ENCODE peak calls at places on chromosomes 12 and 14, in ten cellular contexts. Z is mucosa of gallbladder, R is erythroblast, Q is NCI-H1417, W is left ventricle myocardium inferior, J is activated T-helper 1 cell treated with Interleukin-2 at 50 U/mL for 16 hours, F is pancreas, T is heart left ventricle, H is lung microvascular endothelial cell, U is H7. N is an unnamed sample.

GRCh38 chr12:46439793-46440511 is 67.4 kb upstream of the SLC38A2 start:
- DNase-seq in J (no peak), T (no peak), R (no peak), W (no peak), Z (no peak), U (no peak), F (no peak), Q (no peak), H (no peak), N (no peak)

GRCh38 chr12:132214161-132214476 is 69.9 kb downstream of the NOC4L start:
- DNase-seq in J (no peak), Z (no peak), U (no peak), H (no peak), R (no peak), T (no peak), W (no peak), Q (no peak), F (peak; percentile 42), N (no peak)

GRCh38 chr12:262817-263216 is at the start of gene SLC6A13:
- DNase-seq in W (no peak), H (no peak), R (no peak), Q (peak; percentile 19), U (peak; percentile 7), Z (no peak), T (no peak), F (no peak), J (no peak), N (no peak)

GRCh38 chr14:79971330-79971729 is 240.0 kb downstream of the DIO2 start:
- DNase-seq in J (no peak), Q (no peak), R (no peak), T (no peak), Z (no peak), F (no peak), W (no peak), H (no peak), U (no peak), N (no peak)

GRCh38 chr12:113240395-113240794 is 19.1 kb downstream of the TPCN1 start:
- DNase-seq in Z (no peak), Q (no peak), J (no peak), R (no peak), T (no peak), W (no peak), F (no peak), U (no peak), H (no peak), N (no peak)

GRCh38 chr12:18895946-18896345 is 158.0 kb downstream of the CAPZA3 start:
- DNase-seq in Z (no peak), J (no peak), T (peak; percentile 63), F (no peak), U (no peak), H (no peak), R (no peak), W (peak; percentile 77), Q (no peak), N (no peak)

GRCh38 chr12:69501154-69501895 is 31.1 kb downstream of the FRS2 start:
- DNase-seq in T (no peak), W (no peak), J (no peak), U (no peak), F (no peak), H (no peak), R (no peak), Z (no peak), Q (no peak), N (no peak)

GRCh38 chr12:14048949-14049545 is 67.6 kb upstream of the GRIN2B start:
- DNase-seq in W (no peak), H (no peak), Q (no peak), U (no peak), Z (no peak), R (no peak), T (no peak), J (no peak), F (no peak), N (no peak)

GRCh38 chr12:4960030-4960429 is 50.3 kb downstream of the KCNA1 start:
- DNase-seq in H (no peak), T (peak; percentile 21), R (no peak), J (no peak), W (peak; percentile 32), U (peak; percentile 64), Q (no peak), Z (peak; percentile 11), F (no peak), N (peak; percentile 28)

GRCh38 chr14:99136047-99136400 is 136.0 kb downstream of the BCL11B start:
- DNase-seq in J (no peak), R (no peak), T (peak; percentile 13), U (no peak), Q (no peak), H (no peak), F (no peak), W (no peak), Z (no peak), N (no peak)

GRCh38 chr14:42947991-42948390 is 1341.3 kb downstream of the LRFN5 start:
- DNase-seq in Z (no peak), F (no peak), Q (no peak), U (no peak), W (no peak), J (no peak), R (no peak), H (no peak), T (no peak), N (no peak)

GRCh38 chr12:77372026-77372425 is 306.7 kb upstream of the E2F7 start:
- DNase-seq in H (no peak), F (no peak), J (no peak), T (no peak), R (no peak), Q (no peak), W (no peak), Z (no peak), U (no peak), N (no peak)

GRCh38 chr12:65532744-65533143 is 254.3 kb downstream of the MSRB3 start:
- DNase-seq in T (no peak), H (no peak), Q (no peak), J (no peak), R (no peak), U (no peak), Z (no peak), W (no peak), F (no peak), N (no peak)

GRCh38 chr12:100842156-100842555 is 47.6 kb downstream of the ANO4 start:
- DNase-seq in Q (no peak), W (no peak), H (peak; percentile 92), Z (no peak), R (no peak), F (no peak), U (no peak), T (no peak), J (no peak), N (no peak)

GRCh38 chr12:51373222-51373621 is 18.0 kb downstream of the GALNT6 start:
- DNase-seq in H (no peak), J (no peak), T (no peak), Z (no peak), U (no peak), W (no peak), R (no peak), Q (no peak), F (no peak), N (no peak)

GRCh38 chr12:26195641-26196423 is 459 bp downstream of the SSPN start:
- DNase-seq in U (peak; percentile 70), J (no peak), H (peak; percentile 34), W (peak; percentile 50), Z (peak; percentile 34), T (peak; percentile 59), F (peak; percentile 77), R (no peak), Q (no peak), N (peak; percentile 22)

GRCh38 chr12:1122803-1123202 is 131.8 kb downstream of the ERC1 start:
- DNase-seq in H (no peak), T (no peak), Q (no peak), W (no peak), U (no peak), F (no peak), J (peak; percentile 17), Z (no peak), R (peak; percentile 66), N (no peak)

GRCh38 chr14:100761481-100761880 is 34.8 kb downstream of the DLK1 start:
- DNase-seq in F (no peak), T (no peak), Z (no peak), Q (no peak), J (no peak), H (no peak), W (no peak), R (peak; percentile 9), U (no peak), N (no peak)

GRCh38 chr14:96442355-96442754 is 50.4 kb downstream of the AK7 start:
- DNase-seq in R (no peak), Q (no peak), F (no peak), U (no peak), T (no peak), H (peak; percentile 81), Z (no peak), J (no peak), W (no peak), N (no peak)

GRCh38 chr14:64720190-64720589 is 16.0 kb downstream of the PLEKHG3 start:
- DNase-seq in T (no peak), F (peak; percentile 63), W (no peak), J (no peak), Q (no peak), Z (peak; percentile 83), H (no peak), U (no peak), R (no peak), N (no peak)

GRCh38 chr12:80857311-80857710 is 80.4 kb downstream of the LIN7A start:
- DNase-seq in J (no peak), Q (no peak), R (no peak), F (no peak), W (no peak), H (no peak), U (no peak), Z (no peak), T (no peak), N (no peak)

GRCh38 chr12:109626378-109627115 is 53.0 kb downstream of the MVK start:
- DNase-seq in T (no peak), U (no peak), F (no peak), W (no peak), H (no peak), Q (no peak), J (no peak), Z (no peak), R (no peak), N (no peak)

GRCh38 chr14:23379331-23380196 is 2.7 kb downstream of the CMTM5 start:
- DNase-seq in J (peak; percentile 47), H (peak; percentile 67), R (peak; percentile 79), T (peak; percentile 44), U (peak; percentile 93), W (peak; percentile 60), F (peak; percentile 90), Q (peak; percentile 65), Z (peak; percentile 59), N (peak; percentile 69)

GRCh38 chr12:3342051-3342450 is 149.0 kb upstream of the PRMT8 start:
- DNase-seq in Q (peak; percentile 47), J (no peak), R (peak; percentile 16), U (peak; percentile 82), H (peak; percentile 57), W (peak; percentile 41), Z (peak; percentile 18), F (no peak), T (peak; percentile 65), N (no peak)

GRCh38 chr12:123011701-123012100 is 31.2 kb downstream of the ARL6IP4 start:
- DNase-seq in U (no peak), Q (no peak), H (no peak), T (no peak), W (no peak), J (no peak), F (no peak), Z (no peak), R (no peak), N (no peak)

GRCh38 chr14:74459289-74459946 is 33.4 kb upstream of the SYNDIG1L start:
- DNase-seq in J (no peak), W (no peak), Z (no peak), H (peak; percentile 60), Q (no peak), R (peak; percentile 61), F (peak; percentile 62), U (peak; percentile 73), T (no peak), N (peak; percentile 47)

GRCh38 chr12:92143280-92143679 is 2.4 kb downstream of the BTG1 start:
- DNase-seq in H (peak; percentile 26), F (no peak), Z (no peak), Q (no peak), T (no peak), W (no peak), U (no peak), R (peak; percentile 47), J (no peak), N (no peak)

GRCh38 chr12:25977047-25977446 is 18.6 kb downstream of the RASSF8 start:
- DNase-seq in T (no peak), W (no peak), F (no peak), Z (no peak), Q (no peak), H (no peak), U (no peak), J (no peak), R (no peak), N (no peak)

N was measured in RPMI8226.